ENCODE peak calls at places on chromosomes 3 and 15, in ten cellular contexts. Z, C, G, T, N, E, A, R, V and O are unnamed samples.

GRCh38 chr3:61663728-61664492 is 102.5 kb downstream of the PTPRG start:
- DNase-seq in A (no peak), R (peak; percentile 76), V (peak; percentile 91), N (peak; percentile 95), T (no peak), G (no peak), Z (peak; percentile 43), C (peak; percentile 68), E (peak; percentile 90), O (no peak)

GRCh38 chr3:43996379-43997301 is 245.0 kb upstream of the TOPAZ1 start:
- DNase-seq in C (peak; percentile 71), G (no peak), V (no peak), E (no peak), N (peak; percentile 59), T (no peak), R (no peak), Z (peak; percentile 74), A (no peak), O (peak; percentile 16)

GRCh38 chr3:57951106-57951882 is 56.9 kb upstream of the FLNB start:
- DNase-seq in G (peak; percentile 90), Z (peak; percentile 82), T (no peak), E (peak; percentile 46), N (peak; percentile 84), R (peak; percentile 33), C (no peak), A (peak; percentile 81), V (peak; percentile 81), O (no peak)

GRCh38 chr3:193788189-193788946 is 195.4 kb downstream of the OPA1 start:
- DNase-seq in V (peak; percentile 28), N (peak; percentile 69), E (no peak), G (peak; percentile 73), Z (peak; percentile 87), R (peak; percentile 51), T (no peak), A (peak; percentile 56), C (no peak), O (no peak)

GRCh38 chr3:76021376-76021775 is 236.0 kb upstream of the ZNF717 start:
- DNase-seq in N (peak; percentile 58), E (no peak), V (no peak), R (no peak), C (no peak), Z (no peak), T (no peak), G (no peak), A (no peak), O (no peak)

GRCh38 chr15:66808181-66808824 is 106.3 kb downstream of the SMAD6 start:
- DNase-seq in V (no peak), G (no peak), N (no peak), T (no peak), E (no peak), R (no peak), C (no peak), Z (no peak), A (no peak), O (no peak)

GRCh38 chr3:71103430-71103881 is 480.1 kb downstream of the FOXP1 start:
- DNase-seq in C (no peak), A (peak; percentile 70), V (peak; percentile 90), N (peak; percentile 86), Z (no peak), G (no peak), E (no peak), R (no peak), T (no peak), O (no peak)

GRCh38 chr3:186261638-186262037 is 100.4 kb downstream of the DGKG start:
- DNase-seq in C (no peak), G (no peak), T (no peak), A (no peak), V (no peak), R (no peak), Z (no peak), N (no peak), E (no peak), O (no peak)

GRCh38 chr3:54870423-54870822 is 57.4 kb downstream of the LRTM1 start:
- DNase-seq in A (no peak), C (no peak), R (no peak), G (no peak), Z (peak; percentile 74), N (peak; percentile 91), T (no peak), V (peak; percentile 90), E (peak; percentile 89), O (no peak)

GRCh38 chr3:42900731-42901420 is 5.1 kb upstream of the ZNF662 start:
- DNase-seq in T (no peak), N (no peak), C (no peak), R (no peak), V (no peak), A (no peak), Z (no peak), E (no peak), G (no peak), O (no peak)

GRCh38 chr3:137202941-137203340 is 245.2 kb downstream of the IL20RB start:
- DNase-seq in Z (peak; percentile 13), G (no peak), T (no peak), R (no peak), A (peak; percentile 21), C (no peak), N (no peak), V (no peak), E (no peak), O (no peak)

GRCh38 chr3:127691974-127692373 is 19.2 kb downstream of the ABTB1 start:
- DNase-seq in G (peak; percentile 51), V (no peak), T (no peak), Z (no peak), C (no peak), R (no peak), N (no peak), A (peak; percentile 5), E (no peak), O (no peak)

GRCh38 chr15:49038382-49038781 is 7.9 kb downstream of the SECISBP2L start:
- DNase-seq in E (no peak), Z (no peak), A (no peak), V (no peak), T (no peak), C (no peak), G (no peak), R (no peak), N (no peak), O (no peak)

GRCh38 chr3:172369590-172370259 is 78.5 kb downstream of the GHSR start:
- DNase-seq in R (no peak), E (no peak), Z (no peak), V (no peak), C (no peak), N (no peak), A (no peak), T (no peak), G (no peak), O (no peak)

DNA sequence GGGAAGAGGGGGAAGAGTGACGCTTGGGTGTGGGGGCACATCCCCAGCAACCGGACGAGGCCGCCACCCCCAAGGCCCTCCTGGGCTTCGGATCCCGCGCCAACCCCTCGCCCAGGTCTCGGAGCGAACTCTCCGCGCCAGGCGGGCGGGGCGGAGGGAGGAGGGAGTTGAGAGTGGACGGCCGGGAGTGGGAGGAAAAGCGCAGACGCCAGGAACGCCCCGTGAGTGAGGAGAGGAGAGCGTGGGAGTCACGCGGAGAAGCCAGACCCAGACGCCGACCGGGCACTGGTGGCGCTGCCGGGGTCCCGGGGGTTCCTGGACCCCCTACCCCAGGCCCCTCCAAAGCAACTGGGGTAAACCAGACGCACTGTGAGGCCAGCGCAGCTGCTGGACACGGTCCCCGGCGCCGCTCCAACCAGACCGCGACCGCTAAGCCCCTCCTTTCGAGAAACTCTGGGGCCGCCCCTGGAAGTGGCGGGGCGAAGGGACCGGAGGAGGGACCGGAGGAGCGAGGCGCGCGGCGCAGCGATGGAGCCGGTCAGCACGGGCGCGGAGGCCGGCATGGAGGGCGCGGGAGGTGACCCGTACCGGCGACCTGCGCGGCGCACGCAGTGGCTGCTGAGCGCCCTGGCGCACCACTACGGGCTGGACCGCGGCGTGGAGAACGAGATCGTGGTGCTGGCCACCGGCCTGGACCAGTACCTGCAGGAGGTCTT is at the start of gene EFCC1:
- DNase-seq in G (peak; percentile 88), V (no peak), T (no peak), Z (peak; percentile 65), C (no peak), R (no peak), N (no peak), E (no peak), A (peak; percentile 85), O (no peak)
- H3K27ac ChIP-seq in G (peak within 1 kb of the TSS; percentile 78), V (no peak within 1 kb of the TSS), T (no peak within 1 kb of the TSS), Z (no peak within 1 kb of the TSS), C (no peak within 1 kb of the TSS), R (no peak within 1 kb of the TSS), N (no peak within 1 kb of the TSS), E (no peak within 1 kb of the TSS), A (peak within 1 kb of the TSS; percentile 91), O (no peak within 1 kb of the TSS)

GRCh38 chr3:78707616-78708015 is 1060.2 kb downstream of the ROBO1 start:
- DNase-seq in Z (no peak), C (no peak), A (no peak), N (no peak), V (no peak), T (no peak), E (no peak), G (no peak), R (no peak), O (no peak)
- H3K27ac ChIP-seq in Z (no peak overlapping the region), C (no peak overlapping the region), A (no peak overlapping the region), N (no peak overlapping the region), V (no peak overlapping the region), T (no peak overlapping the region), E (no peak overlapping the region), G (no peak overlapping the region), R (no peak overlapping the region), O (no peak overlapping the region)

DNA sequence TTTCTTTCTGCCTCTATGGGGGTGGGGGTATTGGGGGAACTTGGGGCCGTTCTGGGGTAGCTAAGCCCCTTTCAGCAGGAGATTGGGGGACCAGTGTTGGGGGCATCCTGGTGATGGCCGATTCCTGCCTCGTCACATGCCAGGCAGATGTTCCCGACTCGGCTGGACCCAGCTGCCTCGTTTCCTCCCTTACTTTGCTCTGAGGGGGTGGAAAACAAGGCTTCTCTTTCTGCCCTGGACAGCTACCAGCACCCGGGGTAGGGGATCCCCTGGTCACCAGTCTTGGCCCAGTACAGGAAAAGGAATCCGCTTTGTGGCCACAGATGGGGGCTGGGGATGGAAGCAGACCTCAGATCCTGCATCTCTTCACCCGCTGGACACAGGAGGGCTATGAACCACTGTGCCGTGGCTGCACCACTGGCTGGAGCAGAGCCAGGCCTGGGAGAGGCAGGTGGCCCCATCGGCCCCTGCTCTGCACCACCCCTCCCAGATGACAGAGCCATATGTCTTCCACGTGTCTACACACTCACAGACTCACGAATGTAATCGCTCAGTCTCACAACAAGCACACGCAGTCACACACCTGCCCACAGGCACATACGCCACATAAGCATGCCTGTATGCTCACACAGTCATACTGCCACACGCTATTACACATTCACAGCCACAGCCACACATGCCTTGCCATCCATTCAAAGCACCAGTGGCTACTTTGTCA is 12.4 kb downstream of the SNX33 start:
- DNase-seq in C (no peak), E (no peak), T (no peak), N (no peak), Z (no peak), R (no peak), A (no peak), V (no peak), G (no peak), O (no peak)
- H3K27ac ChIP-seq in C (peak overlapping the region; percentile 97), E (peak overlapping the region; percentile 98), T (no peak overlapping the region), N (peak overlapping the region; percentile 98), Z (peak overlapping the region; percentile 78), R (peak overlapping the region; percentile 52), A (peak overlapping the region; percentile 84), V (peak overlapping the region; percentile 85), G (no peak overlapping the region), O (no peak overlapping the region)

DNA sequence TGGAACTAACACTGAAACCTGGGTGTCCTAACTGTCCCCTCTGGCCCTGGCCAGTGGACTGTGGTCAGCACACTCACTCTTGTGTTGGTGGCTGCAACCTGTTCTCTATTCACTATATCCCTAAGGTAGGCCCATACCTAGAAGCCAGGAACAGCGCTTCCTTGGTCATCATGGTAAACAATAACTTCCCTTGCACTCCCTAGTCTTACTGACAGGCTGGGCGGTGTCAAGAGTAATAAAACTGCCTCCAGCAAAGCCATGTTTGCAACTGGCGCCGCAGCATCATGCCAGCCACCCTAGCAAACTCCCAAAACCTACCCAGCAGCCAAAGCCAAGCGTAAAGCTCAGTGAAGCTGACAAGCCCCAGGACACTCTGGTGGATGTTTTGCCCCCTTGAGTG is 63.1 kb upstream of the TSEN2 start:
- DNase-seq in T (no peak), Z (no peak), E (no peak), N (no peak), R (no peak), V (no peak), A (no peak), G (no peak), C (no peak), O (no peak)
- H3K27ac ChIP-seq in T (peak overlapping the region; percentile 65), Z (no peak overlapping the region), E (no peak overlapping the region), N (no peak overlapping the region), R (no peak overlapping the region), V (no peak overlapping the region), A (no peak overlapping the region), G (no peak overlapping the region), C (no peak overlapping the region), O (no peak overlapping the region)